ENCODE peak calls at places on chromosome 13, in six cellular contexts. S is AG04450; V is left colon; W is T-helper 2 cell; H is activated CD8-positive, alpha-beta T cell treated with anti-CD3 and anti-CD28 coated beads, Interleukin-2, amount 10 ng/mL, durations not matched to agents 7 days and 5 days; I is stimulated activated CD4-positive, alpha-beta T cell treated with anti-CD3 and anti-CD28 coated beads, TNF-alpha, amount 100 ng/mL, for 24 hours. K is an unnamed sample.

GRCh38 chr13:38045278-38046048 is 175.9 kb upstream of the TRPC4 start:
- DNase-seq in S (no peak), V (no peak), W (no peak), H (no peak), I (no peak), K (peak; percentile 38)

GRCh38 chr13:74046461-74046860 is 87.7 kb downstream of the KLF12 start:
- DNase-seq in S (no peak), V (no peak), W (peak; percentile 25), H (no peak), I (no peak), K (no peak)

GRCh38 chr13:78499802-78500201 is 103.5 kb downstream of the POU4F1 start:
- DNase-seq in S (no peak), V (no peak), W (no peak), H (no peak), I (no peak), K (no peak)

GRCh38 chr13:35475960-35476943 is at the start of gene MAB21L1:
- DNase-seq in S (no peak), V (no peak), W (peak; percentile 23), H (peak; percentile 33), I (no peak), K (peak; percentile 73)

GRCh38 chr13:20301391-20302071 is 69.4 kb upstream of the GJB6 start:
- DNase-seq in S (no peak), V (no peak), W (no peak), H (no peak), I (no peak), K (no peak)

GRCh38 chr13:47216176-47216822 is 319.4 kb upstream of the HTR2A start:
- DNase-seq in S (peak; percentile 32), V (no peak), W (no peak), H (no peak), I (no peak), K (peak; percentile 19)

GRCh38 chr13:107099661-107100060 is 531.7 kb upstream of the ARGLU1 start:
- DNase-seq in S (peak; percentile 49), V (no peak), W (no peak), H (no peak), I (no peak), K (no peak)

GRCh38 chr13:24741791-24742190 is 22.2 kb upstream of the RNF17 start:
- DNase-seq in S (no peak), V (no peak), W (no peak), H (no peak), I (no peak), K (no peak)

GRCh38 chr13:49315036-49315565 is 67.4 kb downstream of the CDADC1 start:
- DNase-seq in S (no peak), V (no peak), W (no peak), H (no peak), I (no peak), K (no peak)

GRCh38 chr13:49540552-49540951 is 44.8 kb downstream of the PHF11 start:
- DNase-seq in S (no peak), V (no peak), W (peak; percentile 57), H (peak; percentile 22), I (peak; percentile 6), K (no peak)

GRCh38 chr13:110183925-110184324 is 123.0 kb downstream of the COL4A1 start:
- DNase-seq in S (no peak), V (no peak), W (no peak), H (no peak), I (no peak), K (no peak)

GRCh38 chr13:43363156-43363918 is 340.0 kb downstream of the DNAJC15 start:
- DNase-seq in S (peak; percentile 16), V (no peak), W (no peak), H (no peak), I (no peak), K (no peak)

GRCh38 chr13:23617551-23618014 is 47.4 kb downstream of the TNFRSF19 start:
- DNase-seq in S (no peak), V (no peak), W (no peak), H (no peak), I (no peak), K (no peak)

GRCh38 chr13:76512676-76513277 is 373.4 kb downstream of the KCTD12 start:
- DNase-seq in S (peak; percentile 78), V (no peak), W (no peak), H (no peak), I (no peak), K (no peak)

GRCh38 chr13:106246237-106246636 is 289.2 kb downstream of the EFNB2 start:
- DNase-seq in S (no peak), V (no peak), W (no peak), H (no peak), I (no peak), K (no peak)

GRCh38 chr13:99075268-99076191 is 97.7 kb upstream of the DOCK9 start:
- DNase-seq in S (no peak), V (no peak), W (peak; percentile 76), H (peak; percentile 48), I (no peak), K (no peak)

GRCh38 chr13:35908221-35908620 is 223.0 kb downstream of the DCLK1 start:
- DNase-seq in S (no peak), V (no peak), W (no peak), H (no peak), I (no peak), K (no peak)

GRCh38 chr13:38670627-38671026 is 16.2 kb upstream of the FREM2 start:
- DNase-seq in S (no peak), V (no peak), W (no peak), H (no peak), I (no peak), K (no peak)

K was measured in hepatocyte.